ENCODE peak calls at places on chromosome 7, in six cellular contexts. T is mammary epithelial cell; H is stimulated activated CD8-positive, alpha-beta memory T cell treated with anti-CD3 and anti-CD28 coated beads, Interleukin-2, amount 100 ng/mL, for 1 hour; Q is NCI-H1436; O is GM03348; F is psoas muscle. M is an unnamed sample.

GRCh38 chr7:73342645-73343044 is 14.7 kb downstream of the FKBP6 start:
- DNase-seq in F (no peak), T (peak; percentile 38), H (no peak), Q (no peak), O (peak; percentile 76), M (no peak)

GRCh38 chr7:50261593-50261992 is 42.9 kb upstream of the IKZF1 start:
- DNase-seq in T (no peak), O (no peak), F (no peak), H (no peak), Q (no peak), M (no peak)

GRCh38 chr7:266851-267840 is 22.8 kb upstream of the FOXL3 start:
- DNase-seq in Q (no peak), F (peak; percentile 70), T (peak; percentile 20), O (no peak), H (no peak), M (no peak)

GRCh38 chr7:99395616-99396327 is 12.6 kb downstream of the PDAP1 start:
- DNase-seq in O (no peak), T (no peak), Q (no peak), F (no peak), H (no peak), M (no peak)

GRCh38 chr7:111765936-111766643 is 203.8 kb upstream of the IMMP2L start:
- DNase-seq in T (no peak), O (no peak), Q (no peak), H (no peak), F (no peak), M (no peak)

GRCh38 chr7:45000096-45001032 is at the start of gene CCM2:
- DNase-seq in O (peak; percentile 71), Q (no peak), F (peak; percentile 81), H (no peak), T (no peak), M (no peak)

GRCh38 chr7:41921453-41921912 is 218.6 kb upstream of the INHBA start:
- DNase-seq in F (no peak), H (no peak), T (no peak), Q (no peak), O (peak; percentile 80), M (no peak)

GRCh38 chr7:44937426-44937825 is 41.4 kb downstream of the MYO1G start:
- DNase-seq in H (no peak), O (no peak), F (no peak), Q (no peak), T (no peak), M (no peak)

GRCh38 chr7:27167170-27167505 is 1.8 kb upstream of the HOXA9 start:
- DNase-seq in H (no peak), Q (no peak), T (no peak), F (peak; percentile 77), O (peak; percentile 76), M (no peak)

GRCh38 chr7:3463696-3464095 is 162.6 kb downstream of the SDK1 start:
- DNase-seq in F (no peak), O (no peak), H (no peak), T (no peak), Q (no peak), M (no peak)

GRCh38 chr7:85593355-85593754 is 406.5 kb upstream of the SEMA3D start:
- DNase-seq in H (no peak), F (peak; percentile 19), Q (no peak), O (no peak), T (no peak), M (no peak)

GRCh38 chr7:5470721-5471311 is 47.2 kb upstream of the TNRC18 start:
- DNase-seq in F (no peak), Q (no peak), O (no peak), H (no peak), T (no peak), M (no peak)